ENCODE peak calls at places on chromosomes 3 and 15, in ten cellular contexts. A is progenitor cell of endocrine pancreas; I is activated CD4-positive, alpha-beta T cell treated with anti-CD3 and anti-CD28 coated beads for 1 hour; E is neural crest cell; M is D341Med; T is GDM1; G is psoas muscle; W is endodermal cell; Z is astrocyte of the spinal cord; C is T-helper 9 cell. S is an unnamed sample.

GRCh38 chr15:89004726-89005030 is 83.6 kb upstream of the ABHD2 start:
- DNase-seq in C (no peak), A (no peak), T (no peak), M (no peak), G (no peak), I (no peak), W (no peak), Z (no peak), E (no peak), S (no peak)

GRCh38 chr15:66774001-66774814 is 72.2 kb downstream of the SMAD6 start:
- DNase-seq in G (peak; percentile 91), W (peak; percentile 98), A (peak; percentile 85), T (peak; percentile 36), C (peak; percentile 24), I (peak; percentile 36), M (peak; percentile 93), E (peak; percentile 92), Z (peak; percentile 67), S (no peak)

GRCh38 chr3:99902091-99902490 is 84.4 kb downstream of the CMSS1 start:
- DNase-seq in A (no peak), G (no peak), E (no peak), M (no peak), W (no peak), I (no peak), C (no peak), T (no peak), Z (peak; percentile 45), S (no peak)

GRCh38 chr15:34810455-34811146 is 15.3 kb upstream of the ACTC1 start:
- DNase-seq in T (no peak), C (no peak), A (no peak), E (no peak), M (no peak), G (no peak), I (no peak), W (no peak), Z (peak; percentile 93), S (peak; percentile 2)

GRCh38 chr15:32641517-32642059 is at the start of gene SCG5:
- DNase-seq in W (peak; percentile 90), I (no peak), A (peak; percentile 46), C (no peak), G (no peak), T (no peak), M (no peak), Z (peak; percentile 35), E (peak; percentile 44), S (no peak)

GRCh38 chr3:52535411-52536111 is 844 bp upstream of the UQCC5 start:
- DNase-seq in A (no peak), E (no peak), I (no peak), Z (no peak), M (no peak), T (no peak), W (no peak), C (no peak), G (peak; percentile 55), S (no peak)

GRCh38 chr3:123122525-123123315 is 55.9 kb downstream of the PDIA5 start:
- DNase-seq in W (no peak), C (no peak), I (no peak), A (no peak), G (no peak), Z (peak; percentile 34), T (no peak), M (no peak), E (no peak), S (no peak)

GRCh38 chr3:57145852-57146251 is 19.3 kb downstream of the IL17RD start:
- DNase-seq in W (peak; percentile 19), G (no peak), Z (no peak), E (no peak), M (no peak), T (no peak), I (no peak), A (no peak), C (no peak), S (no peak)

GRCh38 chr3:174767853-174768382 is 91.2 kb upstream of the NAALADL2 start:
- DNase-seq in G (no peak), C (no peak), Z (peak; percentile 82), E (no peak), M (no peak), A (no peak), T (no peak), I (no peak), W (no peak), S (no peak)

GRCh38 chr3:50136714-50137405 is 18.3 kb upstream of the SEMA3F start:
- DNase-seq in Z (no peak), E (no peak), T (no peak), M (no peak), W (no peak), I (no peak), G (peak; percentile 66), A (no peak), C (no peak), S (no peak)

GRCh38 chr3:178405456-178405970 is 130.7 kb upstream of the KCNMB2 start:
- DNase-seq in W (no peak), M (no peak), T (no peak), G (no peak), I (no peak), A (no peak), E (no peak), Z (peak; percentile 37), C (no peak), S (no peak)

GRCh38 chr3:130480736-130481135 is 36.2 kb upstream of the COL6A6 start:
- DNase-seq in C (no peak), E (peak; percentile 3), Z (peak; percentile 42), T (no peak), W (peak; percentile 80), I (no peak), M (peak; percentile 53), G (no peak), A (no peak), S (no peak)

GRCh38 chr3:37861540-37862051 is at the start of gene CTDSPL:
- DNase-seq in C (no peak), T (no peak), I (no peak), A (peak; percentile 24), Z (peak; percentile 30), W (peak; percentile 85), E (peak; percentile 27), M (peak; percentile 87), G (peak; percentile 67), S (no peak)

GRCh38 chr15:47652213-47652852 is 65.0 kb upstream of the SEMA6D start:
- DNase-seq in G (no peak), M (peak; percentile 74), W (no peak), C (no peak), T (no peak), I (no peak), Z (no peak), E (no peak), A (no peak), S (no peak)

GRCh38 chr3:33181229-33181628 is 37.4 kb downstream of the SUSD5 start:
- DNase-seq in T (no peak), I (no peak), G (no peak), M (no peak), C (no peak), W (no peak), A (no peak), Z (no peak), E (no peak), S (no peak)

GRCh38 chr3:65245133-65246076 is 557.6 kb upstream of the ADAMTS9 start:
- DNase-seq in G (no peak), W (no peak), Z (peak; percentile 26), C (no peak), T (no peak), M (no peak), A (no peak), I (no peak), E (no peak), S (no peak)

GRCh38 chr3:9878700-9879099 is 1.4 kb downstream of the CIDEC start:
- DNase-seq in A (no peak), E (no peak), T (no peak), G (no peak), Z (no peak), M (no peak), W (no peak), I (no peak), C (no peak), S (no peak)

GRCh38 chr3:136250862-136251460 is 821 bp downstream of the PCCB start:
- DNase-seq in W (peak; percentile 74), C (no peak), M (peak; percentile 61), I (peak; percentile 12), Z (peak; percentile 53), T (no peak), G (peak; percentile 85), A (no peak), E (peak; percentile 3), S (peak; percentile 10)

GRCh38 chr3:118593277-118593670 is 441.4 kb downstream of the IGSF11 start:
- DNase-seq in Z (no peak), G (no peak), E (no peak), I (no peak), W (no peak), M (no peak), C (no peak), T (no peak), A (no peak), S (no peak)

GRCh38 chr15:60130398-60130797 is 126.3 kb downstream of the FOXB1 start:
- DNase-seq in T (no peak), C (no peak), W (no peak), M (no peak), A (no peak), Z (no peak), I (no peak), E (no peak), G (no peak), S (no peak)

GRCh38 chr15:68650901-68651709 is 72.3 kb downstream of the CORO2B start:
- DNase-seq in M (peak; percentile 73), I (no peak), Z (no peak), W (peak; percentile 99), C (peak; percentile 36), T (no peak), A (peak; percentile 69), G (peak; percentile 73), E (peak; percentile 75), S (no peak)

GRCh38 chr3:187318819-187319616 is 27.5 kb upstream of the MASP1 start:
- DNase-seq in A (peak; percentile 31), C (peak; percentile 10), Z (peak; percentile 68), G (no peak), W (peak; percentile 78), E (peak; percentile 43), T (peak; percentile 10), M (peak; percentile 56), I (peak; percentile 22), S (peak; percentile 57)

GRCh38 chr3:127137113-127137512 is 55.8 kb upstream of the PRR23E start:
- DNase-seq in G (no peak), C (no peak), A (no peak), W (peak; percentile 39), I (no peak), T (no peak), M (no peak), Z (no peak), E (no peak), S (no peak)

GRCh38 chr3:102089904-102090492 is 240.7 kb downstream of the NFKBIZ start:
- DNase-seq in G (no peak), A (no peak), C (no peak), I (no peak), M (no peak), Z (peak; percentile 95), W (no peak), T (no peak), E (no peak), S (no peak)

GRCh38 chr15:47514251-47514652 is 203.1 kb upstream of the SEMA6D start:
- DNase-seq in E (no peak), G (no peak), C (no peak), M (no peak), W (no peak), I (no peak), T (no peak), A (no peak), Z (peak; percentile 84), S (peak; percentile 20)

GRCh38 chr3:55544219-55544618 is 57.1 kb upstream of the WNT5A start:
- DNase-seq in Z (no peak), T (no peak), W (no peak), E (no peak), A (no peak), C (no peak), G (no peak), I (no peak), M (no peak), S (no peak)

GRCh38 chr3:104604326-104605010 is 762.2 kb upstream of the ALCAM start:
- DNase-seq in C (no peak), M (peak; percentile 24), A (no peak), I (no peak), T (no peak), Z (peak; percentile 69), W (no peak), E (no peak), G (no peak), S (peak; percentile 52)

GRCh38 chr3:44762690-44763089 is 1.1 kb downstream of the KIF15 start:
- DNase-seq in T (no peak), G (no peak), E (no peak), Z (no peak), M (no peak), A (no peak), W (no peak), I (no peak), C (no peak), S (no peak)

S was measured in glomerular endothelial cell.